ENCODE peak calls at places on chromosomes 2 and 18, in five cellular contexts. E is K562, F is H1, I is HepG2, B is GM12878. A is an unnamed sample.

GRCh38 chr18:79317718-79318117 is 78.0 kb upstream of the NFATC1 start:
- DNase-seq in E (no peak), B (no peak), F (no peak), I (no peak), A (peak; percentile 22)

GRCh38 chr2:3377279-3377611 is 373 bp downstream of the EIPR1 start:
- DNase-seq in E (peak; percentile 53), B (peak; percentile 19), F (no peak), I (peak; percentile 75), A (peak; percentile 44)

GRCh38 chr2:150459281-150459680 is 28.2 kb downstream of the RND3 start:
- DNase-seq in F (no peak), E (no peak), B (no peak), I (no peak), A (no peak)

GRCh38 chr2:54704688-54705605 is 18.5 kb upstream of the EML6 start:
- DNase-seq in F (no peak), I (peak; percentile 76), B (no peak), E (no peak), A (peak; percentile 65)

GRCh38 chr2:232894251-232894650 is 24.2 kb downstream of the SNORC start:
- DNase-seq in B (no peak), E (no peak), F (no peak), I (no peak), A (no peak)

GRCh38 chr2:113105047-113105446 is 22.4 kb upstream of the IL1RN start:
- DNase-seq in F (no peak), B (no peak), E (peak; percentile 21), I (no peak), A (no peak)

GRCh38 chr18:62024983-62025382 is 132.2 kb upstream of the RNF152 start:
- DNase-seq in F (no peak), E (no peak), I (no peak), B (no peak), A (no peak)

GRCh38 chr2:63078852-63079606 is 28.4 kb downstream of the OTX1 start:
- DNase-seq in I (peak; percentile 61), E (peak; percentile 38), F (peak; percentile 78), B (no peak), A (peak; percentile 86)

GRCh38 chr2:113896791-113897190 is 6.9 kb downstream of the ACTR3 start:
- DNase-seq in F (no peak), B (no peak), E (no peak), I (no peak), A (no peak)

GRCh38 chr2:224085246-224085645 is 46.2 kb upstream of the SERPINE2 start:
- DNase-seq in F (no peak), E (no peak), B (no peak), I (peak; percentile 23), A (no peak)

GRCh38 chr2:231512222-231512621 is 18.0 kb downstream of the NMUR1 start:
- DNase-seq in I (no peak), B (no peak), F (no peak), E (no peak), A (no peak)

GRCh38 chr2:201965550-201965949 is 68.1 kb upstream of the FZD7 start:
- DNase-seq in B (no peak), I (peak; percentile 21), F (no peak), E (no peak), A (peak; percentile 45)

GRCh38 chr2:240604291-240604938 is 17.9 kb downstream of the CAPN10 start:
- DNase-seq in B (no peak), I (peak; percentile 96), F (no peak), E (peak; percentile 93), A (peak; percentile 79)

GRCh38 chr2:159971365-159972122 is 90.9 kb downstream of the PLA2R1 start:
- DNase-seq in E (no peak), I (no peak), F (no peak), B (no peak), A (no peak)

GRCh38 chr2:106734165-106734564 is 151.8 kb downstream of the ST6GAL2 start:
- DNase-seq in E (no peak), F (no peak), I (no peak), B (no peak), A (no peak)

GRCh38 chr2:26229595-26229994 is 14.8 kb downstream of the HADHA start:
- DNase-seq in I (no peak), E (no peak), B (no peak), F (no peak), A (no peak)

GRCh38 chr2:64338910-64339500 is 115.0 kb upstream of the LGALSL start:
- DNase-seq in F (no peak), E (no peak), B (no peak), I (no peak), A (no peak)

GRCh38 chr2:168781191-168781818 is 21.1 kb upstream of the NOSTRIN start:
- DNase-seq in E (no peak), F (no peak), B (no peak), I (no peak), A (no peak)

GRCh38 chr18:36456622-36457021 is 159.1 kb downstream of the FHOD3 start:
- DNase-seq in B (no peak), F (no peak), E (no peak), I (no peak), A (no peak)

GRCh38 chr18:35467624-35468016 is 30.1 kb downstream of the INO80C start:
- DNase-seq in E (no peak), I (no peak), B (peak; percentile 19), F (no peak), A (no peak)

GRCh38 chr18:56036673-56037072 is 448.7 kb upstream of the TCF4 start:
- DNase-seq in I (no peak), B (no peak), E (no peak), F (no peak), A (no peak)

GRCh38 chr2:109275120-109276040 is 146.4 kb downstream of the SH3RF3 start:
- DNase-seq in B (no peak), I (no peak), E (no peak), F (no peak), A (no peak)

GRCh38 chr2:222506230-222506934 is 82.0 kb downstream of the SGPP2 start:
- DNase-seq in I (no peak), B (no peak), E (no peak), F (no peak), A (no peak)

GRCh38 chr18:59629894-59630293 is 67.3 kb downstream of the CCBE1 start:
- DNase-seq in E (no peak), I (no peak), B (no peak), F (peak; percentile 14), A (no peak)

GRCh38 chr2:239936838-239937581 is 88.1 kb downstream of the NDUFA10 start:
- DNase-seq in F (no peak), I (no peak), E (no peak), B (no peak), A (no peak)

GRCh38 chr2:100422320-100422719 is 4.9 kb upstream of the CHST10 start:
- DNase-seq in F (no peak), E (peak; percentile 64), B (no peak), I (peak; percentile 50), A (peak; percentile 78)

GRCh38 chr2:51218057-51218456 is 186.1 kb upstream of the NRXN1 start:
- DNase-seq in B (no peak), E (no peak), F (no peak), I (no peak), A (no peak)

GRCh38 chr18:35949903-35950627 is 22.4 kb upstream of the RMP24 start:
- DNase-seq in B (no peak), F (peak; percentile 86), I (peak; percentile 56), E (peak; percentile 60), A (peak; percentile 96)

GRCh38 chr2:216920150-216920846 is 60.4 kb upstream of the TNP1 start:
- DNase-seq in B (no peak), I (no peak), F (no peak), E (peak; percentile 15), A (no peak)

GRCh38 chr2:4174796-4175195 is 471.4 kb downstream of the DCDC2C start:
- DNase-seq in I (no peak), B (no peak), E (no peak), F (no peak), A (no peak)

DNA sequence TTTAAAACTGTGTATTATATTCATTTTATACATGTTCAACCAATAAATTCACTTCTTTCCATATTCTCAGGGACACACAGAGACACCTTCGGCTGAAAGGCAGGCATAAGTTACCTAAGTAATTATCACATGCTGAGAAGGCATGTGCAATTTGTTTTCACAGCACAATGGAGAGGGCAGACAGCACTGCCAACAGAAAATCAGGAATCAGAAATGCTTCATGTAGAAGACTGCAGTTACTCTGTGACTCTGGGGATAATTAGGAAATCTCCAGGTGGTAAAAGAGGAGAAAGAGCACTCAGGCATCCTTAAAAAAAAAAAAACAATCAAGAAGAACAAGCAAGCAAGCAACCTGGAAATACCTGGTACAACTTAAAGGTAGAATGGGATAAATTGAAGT is 49.3 kb downstream of the DSEL start:
- DNase-seq in B (no peak), F (no peak), I (no peak), E (no peak), A (no peak)
- TF ChIP-seq POLR2AphosphoS5 in B (no peak), F (no peak), I (no peak), E (no peak), A (no peak)

GRCh38 chr18:63111549-63112402 is 207.8 kb downstream of the BCL2 start:
- DNase-seq in F (no peak), E (no peak), B (no peak), I (no peak), A (no peak)
- TF ChIP-seq CREB1 in F (no peak), E (no peak), B (no peak), I (no peak), A (no peak)

DNA sequence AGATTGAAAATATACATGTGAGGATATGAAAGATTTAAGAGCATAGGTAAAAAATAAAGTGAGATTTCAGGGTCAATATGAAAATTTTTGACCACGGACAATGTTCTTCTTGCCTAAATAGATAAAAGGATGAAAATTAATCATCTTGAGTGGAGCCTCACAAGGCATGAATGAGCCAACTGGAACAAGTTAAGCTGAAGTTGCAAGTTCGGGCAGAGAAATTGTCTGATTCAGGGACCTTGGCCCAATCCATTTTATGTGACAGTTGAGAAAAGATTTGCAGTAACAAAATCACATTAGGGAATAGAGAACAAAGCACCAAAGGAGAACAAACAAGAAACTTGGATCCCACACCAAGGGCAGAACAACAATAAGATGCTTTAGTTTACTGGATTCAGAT is 305.3 kb downstream of the TMX3 start:
- DNase-seq in E (no peak), F (no peak), I (no peak), B (no peak), A (no peak)
- TF ChIP-seq POLR2AphosphoS5 in E (no peak), F (no peak), I (no peak), B (no peak), A (no peak)

GRCh38 chr2:157732596-157732995 is 103.9 kb upstream of the ACVR1C start:
- DNase-seq in I (no peak), E (no peak), F (no peak), B (no peak), A (no peak)
- TF ChIP-seq CREB1 in I (no peak), E (no peak), F (no peak), B (no peak), A (no peak)

DNA sequence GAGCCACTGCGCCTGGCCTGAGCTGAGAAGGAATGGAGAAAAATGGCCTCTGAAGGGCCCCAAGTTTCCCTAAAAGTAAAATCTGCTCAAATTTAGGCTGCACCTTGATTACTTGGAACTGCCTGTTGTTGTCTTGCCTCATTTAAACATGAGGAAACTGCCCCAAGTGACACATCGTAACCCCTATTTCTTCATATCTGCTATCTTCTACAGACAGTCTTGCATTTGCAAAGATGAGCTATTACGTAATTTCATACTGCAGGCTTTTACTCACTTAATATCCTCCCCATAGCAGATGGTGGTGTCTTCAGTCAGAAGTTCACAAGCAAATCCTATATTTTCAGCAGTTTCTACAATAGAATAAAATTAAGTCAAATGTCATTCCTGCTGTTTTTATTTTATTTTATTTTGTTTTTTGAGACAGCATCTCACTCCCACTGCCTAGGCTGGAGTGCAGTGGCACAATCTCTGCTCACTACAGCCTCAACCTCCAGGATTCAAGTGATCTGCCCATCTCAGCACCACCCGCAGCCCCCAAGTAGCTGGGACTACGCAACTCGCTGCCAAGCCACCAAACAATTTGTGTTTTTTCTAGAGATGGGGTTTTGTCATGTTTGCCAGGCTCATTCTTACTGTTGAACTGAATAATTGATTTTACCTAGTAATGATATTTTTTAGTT is 45.3 kb upstream of the NARS1 start:
- DNase-seq in I (no peak), F (no peak), E (peak; percentile 66), B (no peak), A (no peak)
- TF ChIP-seq POLR2AphosphoS5 in I (no peak), F (no peak), E (peak; percentile 56), B (no peak), A (no peak)

A was measured in GM23338.